ENCODE peak calls at places on chromosomes 11 and 22, in four cellular contexts. V, C, W and M are unnamed samples.

GRCh38 chr22:48428556-48429371 is 1398.9 kb downstream of the BRD1 start:
- DNase-seq in V (peak), C (no peak), W (peak), M (peak)

GRCh38 chr22:22520667-22521602 is 865 bp upstream of the ZNF280A start:
- DNase-seq in V (peak), C (no peak), W (peak), M (no peak)

GRCh38 chr11:134014502-134014901 is 54.4 kb upstream of the JAM3 start:
- DNase-seq in V (no peak), C (no peak), W (peak), M (no peak)

GRCh38 chr11:88827018-88827676 is 238.6 kb downstream of the GRM5 start:
- DNase-seq in V (no peak), C (no peak), W (no peak), M (no peak)

GRCh38 chr11:74570266-74571061 is 21.9 kb upstream of the POLD3 start:
- DNase-seq in V (peak), C (no peak), W (peak), M (peak)

GRCh38 chr22:44723801-44724200 is 21.8 kb downstream of the PRR5 start:
- DNase-seq in V (peak), C (no peak), W (peak), M (no peak)

GRCh38 chr11:15897211-15897960 is 459.0 kb downstream of the SOX6 start:
- DNase-seq in V (peak), C (no peak), W (peak), M (peak)

GRCh38 chr11:32960553-32961164 is 55.0 kb upstream of the DEPDC7 start:
- DNase-seq in V (peak), C (no peak), W (peak), M (peak)

GRCh38 chr11:120064341-120064740 is 73.6 kb downstream of the TRIM29 start:
- DNase-seq in V (no peak), C (no peak), W (no peak), M (no peak)

GRCh38 chr11:8099291-8099899 is 18.4 kb downstream of the TUB start:
- DNase-seq in V (peak), C (peak), W (peak), M (peak)

GRCh38 chr11:95788921-95789505 is 569 bp downstream of the FAM76B start:
- DNase-seq in V (peak), C (no peak), W (peak), M (peak)

GRCh38 chr22:50011447-50012200 is 941 bp downstream of the IL17REL start:
- DNase-seq in V (no peak), C (peak), W (no peak), M (no peak)

GRCh38 chr22:46501701-46502100 is 35.7 kb downstream of the CELSR1 start:
- DNase-seq in V (peak), C (no peak), W (peak), M (peak)

GRCh38 chr22:26708256-26709009 is 51.0 kb downstream of the MIAT start:
- DNase-seq in V (no peak), C (no peak), W (no peak), M (peak)

DNA sequence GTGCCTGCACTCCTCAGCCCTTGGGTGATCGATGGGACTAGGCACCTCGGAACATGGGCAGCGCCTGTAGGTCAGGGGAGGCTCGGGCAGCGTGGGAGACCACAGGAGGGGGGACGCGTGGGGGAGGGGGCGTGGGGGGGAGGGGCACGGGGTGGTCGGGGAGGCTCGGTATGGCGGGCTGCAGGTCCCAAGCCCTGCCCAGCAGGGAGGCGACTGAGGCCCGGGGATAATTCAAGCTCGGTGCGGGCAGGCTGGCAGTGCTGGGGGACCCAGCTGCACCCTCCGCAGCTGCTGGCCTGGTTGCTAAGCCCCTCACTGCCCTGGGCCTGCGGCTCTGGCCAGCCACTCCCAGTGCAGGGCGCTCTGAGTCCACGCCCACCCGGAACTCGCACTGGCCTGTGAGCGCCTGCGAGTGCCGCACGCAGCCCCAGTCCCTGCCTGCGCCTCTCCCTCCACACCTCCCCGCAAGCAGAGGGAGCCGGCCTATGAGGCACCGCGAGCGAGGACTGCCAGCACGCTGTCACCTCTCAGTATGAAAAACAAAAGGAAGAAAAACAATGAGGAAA is 1698.3 kb upstream of the RAG2 start:
- DNase-seq in V (no peak), C (no peak), W (no peak), M (no peak)
- H3K4me3 ChIP-seq in V (no peak), C (no peak), W (no peak), M (no peak)

GRCh38 chr11:113553905-113554304 is 78.7 kb upstream of the DRD2 start:
- DNase-seq in V (no peak), C (no peak), W (no peak), M (no peak)
- TF ChIP-seq CTCF in V (peak), C (no peak), W (no peak), M (no peak)

GRCh38 chr11:57604289-57605010 is 7.0 kb downstream of the SERPING1 start:
- DNase-seq in V (no peak), C (no peak), W (peak), M (no peak)
- H3K4me3 ChIP-seq in V (no peak), C (no peak), W (no peak), M (no peak)

GRCh38 chr11:1067812-1068496 is 6.7 kb upstream of the MUC2 start:
- DNase-seq in V (no peak), C (no peak), W (no peak), M (no peak)
- TF ChIP-seq CTCF in V (no peak), C (no peak), W (no peak), M (no peak)

GRCh38 chr11:117314840-117315239 is 1.2 kb downstream of the BACE1 start:
- DNase-seq in V (no peak), C (peak), W (no peak), M (no peak)
- H3K4me3 ChIP-seq in V (peak), C (peak), W (peak), M (peak)

GRCh38 chr11:29962243-29962642 is 54.6 kb downstream of the KCNA4 start:
- DNase-seq in V (no peak), C (no peak), W (no peak), M (no peak)
- TF ChIP-seq CTCF in V (peak), C (no peak), W (peak), M (peak)

GRCh38 chr11:94738746-94739145 is 29.4 kb upstream of the AMOTL1 start:
- DNase-seq in V (no peak), C (no peak), W (no peak), M (no peak)

GRCh38 chr11:94742645-94743044 is 25.5 kb upstream of the AMOTL1 start:
- DNase-seq in V (no peak), C (no peak), W (no peak), M (no peak)

GRCh38 chr11:94740083-94740974 is 27.8 kb upstream of the AMOTL1 start:
- DNase-seq in V (peak), C (peak), W (no peak), M (no peak)

GRCh38 chr11:94739331-94739730 is 28.8 kb upstream of the AMOTL1 start:
- DNase-seq in V (no peak), C (no peak), W (no peak), M (no peak)

GRCh38 chr11:94740975-94741707 is 27.0 kb upstream of the AMOTL1 start:
- DNase-seq in V (peak), C (peak), W (peak), M (peak)
- H3K4me3 ChIP-seq in V (peak), C (peak), W (peak), M (peak)

DNA sequence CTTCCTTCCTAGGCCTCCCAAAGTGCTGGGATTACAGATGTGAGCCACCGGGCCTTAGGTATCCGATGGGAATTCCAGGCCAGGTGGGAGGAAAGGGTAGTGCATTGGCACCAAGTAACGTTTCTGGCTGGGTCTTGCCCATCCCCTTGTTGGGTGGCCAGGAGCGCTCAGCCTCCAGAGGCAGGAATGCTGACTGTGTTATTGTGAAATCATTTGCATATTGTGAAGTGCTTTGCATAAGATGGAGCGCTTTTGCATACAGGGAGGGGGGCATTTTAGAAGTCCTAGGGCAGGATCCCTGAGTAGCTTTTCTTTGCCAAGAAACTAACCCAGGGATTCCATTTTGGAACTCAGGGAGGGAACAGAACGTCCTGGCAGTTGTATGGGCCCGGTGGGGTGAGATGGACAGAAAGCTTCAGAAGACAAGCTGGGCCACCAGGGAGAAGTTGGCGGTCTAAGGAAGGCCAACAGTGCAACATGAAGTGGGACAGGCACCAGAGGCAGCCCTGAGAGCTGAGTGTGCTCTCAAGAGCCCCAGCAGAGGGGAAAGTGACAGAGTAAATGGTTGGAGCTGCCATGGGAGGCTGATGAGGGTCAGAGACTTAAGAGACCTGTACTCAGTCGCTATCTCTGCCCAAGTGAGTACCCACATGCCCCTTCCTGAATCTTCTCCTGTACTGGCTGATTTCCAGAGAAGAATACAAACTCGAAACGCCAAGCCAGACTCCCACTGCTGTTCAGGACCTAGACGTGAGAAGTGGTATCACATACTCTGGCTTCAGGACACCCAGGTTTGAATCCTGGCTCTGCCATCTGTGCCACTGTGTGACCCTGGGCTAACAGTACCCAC is 1.3 kb upstream of the SLC39A13 start:
- DNase-seq in V (no peak), C (peak), W (peak), M (peak)
- TF ChIP-seq CTCF in V (no peak), C (no peak), W (peak), M (peak)